ENCODE peak calls at places on chromosome 17, in nine cellular contexts. B is astrocyte of the spinal cord; Q is pons; X is T-cell; L is neural progenitor cell; U is mesothelial cell of epicardium; V is activated T-helper 1 cell treated with anti-CD3 and anti-CD28 coated beads, Interleukin-2, amount 50 U/mL, for 16 hours; F is activated CD4-positive, alpha-beta T cell treated with anti-CD3 and anti-CD28 coated beads for 48 hours; T is stimulated activated CD4-positive, alpha-beta T cell treated with anti-CD3 and anti-CD28 coated beads, Interleukin-2, amount 100 ng/mL, for 48 hours. W is an unnamed sample.

GRCh38 chr17:56597495-56597990 is 4.0 kb downstream of the NOG start:
- DNase-seq in B (no peak), Q (no peak), X (no peak), L (peak), U (peak), V (no peak), F (peak), T (no peak), W (no peak)

GRCh38 chr17:2892305-2892971 is 96.2 kb downstream of the RAP1GAP2 start:
- DNase-seq in B (peak), Q (peak), X (no peak), L (no peak), U (no peak), V (no peak), F (peak), T (no peak), W (no peak)

GRCh38 chr17:75896360-75897075 is at the start of gene TRIM65:
- DNase-seq in B (peak), Q (peak), X (peak), L (peak), U (peak), V (peak), F (peak), T (peak), W (peak)

GRCh38 chr17:57634713-57635465 is 110.2 kb downstream of the CCDC182 start:
- DNase-seq in B (peak), Q (no peak), X (no peak), L (no peak), U (no peak), V (no peak), F (no peak), T (no peak), W (no peak)

GRCh38 chr17:18981385-18981641 is 23.3 kb downstream of the FAM83G start:
- DNase-seq in B (no peak), Q (no peak), X (no peak), L (no peak), U (no peak), V (no peak), F (no peak), T (no peak), W (no peak)

GRCh38 chr17:67353161-67353560 is 13.2 kb downstream of the PSMD12 start:
- DNase-seq in B (no peak), Q (no peak), X (no peak), L (no peak), U (no peak), V (no peak), F (no peak), T (no peak), W (no peak)

GRCh38 chr17:81096741-81097133 is 61.8 kb downstream of the BAIAP2 start:
- DNase-seq in B (no peak), Q (no peak), X (no peak), L (no peak), U (no peak), V (no peak), F (no peak), T (no peak), W (no peak)

GRCh38 chr17:42687707-42688275 is 5.5 kb downstream of the CNTNAP1 start:
- DNase-seq in B (no peak), Q (no peak), X (no peak), L (no peak), U (no peak), V (no peak), F (no peak), T (no peak), W (no peak)

GRCh38 chr17:80262291-80262690 is 1.6 kb downstream of the RNF213 start:
- DNase-seq in B (no peak), Q (no peak), X (no peak), L (no peak), U (no peak), V (no peak), F (no peak), T (no peak), W (no peak)

GRCh38 chr17:67531291-67531690 is 154.2 kb downstream of the PITPNC1 start:
- DNase-seq in B (no peak), Q (peak), X (no peak), L (no peak), U (no peak), V (no peak), F (no peak), T (no peak), W (no peak)